ENCODE peak calls at places on chromosomes 12 and 14, in eight cellular contexts. L is activated T-cell treated with anti-CD3 and anti-CD28 coated beads for 48 hours; D is GM20000; S is Caco-2; U is stimulated activated CD4-positive, alpha-beta T cell treated with anti-CD3 and anti-CD28 coated beads, TNF-alpha, amount 100 ng/mL, for 48 hours; C is amniotic stem cell; I is osteocyte; A is right cardiac atrium. J is an unnamed sample.

GRCh38 chr12:1013618-1014489 is 22.8 kb downstream of the ERC1 start:
- DNase-seq in A (no peak), I (no peak), U (no peak), L (no peak), D (no peak), S (no peak), C (peak), J (no peak)

GRCh38 chr12:59164991-59165718 is 244.9 kb upstream of the LRIG3 start:
- DNase-seq in C (peak), L (no peak), I (no peak), U (no peak), S (no peak), D (no peak), A (no peak), J (no peak)

GRCh38 chr12:105167346-105167745 is 59.8 kb downstream of the WASHC4 start:
- DNase-seq in C (no peak), L (no peak), S (no peak), D (no peak), A (no peak), U (no peak), I (no peak), J (no peak)

GRCh38 chr14:79583738-79584405 is 627.4 kb downstream of the DIO2 start:
- DNase-seq in S (no peak), C (peak), D (no peak), U (no peak), A (no peak), I (no peak), L (no peak), J (no peak)

GRCh38 chr12:51329742-51330141 is 5.8 kb upstream of the BIN2 start:
- DNase-seq in C (no peak), I (no peak), A (no peak), D (peak), U (no peak), S (no peak), L (no peak), J (no peak)

GRCh38 chr14:102732924-102733323 is 44.3 kb upstream of the TRAF3 start:
- DNase-seq in L (no peak), C (no peak), A (no peak), D (no peak), I (peak), U (no peak), S (no peak), J (no peak)

GRCh38 chr12:3683670-3684069 is 69.2 kb downstream of the CRACR2A start:
- DNase-seq in I (no peak), D (no peak), C (no peak), U (no peak), L (no peak), A (no peak), S (no peak), J (no peak)

GRCh38 chr12:111529424-111530368 is 69.4 kb downstream of the ATXN2 start:
- DNase-seq in S (peak), D (peak), L (peak), I (no peak), C (no peak), U (peak), A (no peak), J (no peak)

GRCh38 chr12:122917508-122918227 is 21.7 kb upstream of the VPS37B start:
- DNase-seq in S (peak), U (no peak), D (no peak), A (peak), I (no peak), L (no peak), C (no peak), J (peak)

GRCh38 chr12:19850341-19851065 is 411.2 kb downstream of the AEBP2 start:
- DNase-seq in I (no peak), D (no peak), U (no peak), L (no peak), C (no peak), A (no peak), S (no peak), J (no peak)

GRCh38 chr12:132556801-132557200 is 53.6 kb downstream of the LRCOL1 start:
- DNase-seq in C (no peak), U (no peak), I (no peak), L (no peak), S (no peak), D (no peak), A (no peak), J (no peak)

GRCh38 chr12:22588817-22589216 is 36.2 kb upstream of the ETNK1 start:
- DNase-seq in I (no peak), S (no peak), C (no peak), D (no peak), A (no peak), L (no peak), U (no peak), J (no peak)

GRCh38 chr14:64971890-64972785 is at the start of gene RAB15:
- DNase-seq in U (no peak), S (no peak), I (no peak), C (no peak), L (peak), A (peak), D (peak), J (peak)

GRCh38 chr12:19757317-19757877 is 318.1 kb downstream of the AEBP2 start:
- DNase-seq in L (no peak), D (no peak), S (no peak), A (no peak), C (no peak), U (no peak), I (no peak), J (no peak)

GRCh38 chr12:90888316-90888715 is 66.7 kb downstream of the CCER1 start:
- DNase-seq in S (no peak), U (no peak), D (no peak), A (no peak), C (no peak), L (no peak), I (no peak), J (no peak)